ENCODE peak calls at places on chromosomes 16 and 17, in five cellular contexts. T is cardiac fibroblast, Q is ascending aorta, Z is brain microvascular endothelial cell, S is coronary artery. C is an unnamed sample.

GRCh38 chr16:86806838-86807351 is 228.5 kb downstream of the FOXL1 start:
- DNase-seq in T (no peak), Q (no peak), Z (no peak), S (no peak), C (no peak)

GRCh38 chr16:48538746-48539484 is 71.1 kb downstream of the N4BP1 start:
- DNase-seq in T (no peak), Q (no peak), Z (no peak), S (no peak), C (no peak)

GRCh38 chr16:2532494-2533141 is 1.4 kb upstream of the CEMP1 start:
- DNase-seq in T (peak; percentile 59), Q (peak; percentile 85), Z (peak; percentile 48), S (peak; percentile 85), C (peak; percentile 71)

GRCh38 chr16:72902276-72902675 is 145.7 kb downstream of the ZFHX3 start:
- DNase-seq in T (no peak), Q (no peak), Z (no peak), S (no peak), C (no peak)

GRCh38 chr17:37429039-37429438 is 22.4 kb downstream of the TADA2A start:
- DNase-seq in T (no peak), Q (no peak), Z (no peak), S (no peak), C (no peak)

GRCh38 chr16:19583665-19584300 is 28.3 kb downstream of the VPS35L start:
- DNase-seq in T (peak; percentile 76), Q (no peak), Z (peak; percentile 47), S (no peak), C (peak; percentile 39)

GRCh38 chr17:36731091-36731490 is 129.7 kb downstream of the MRM1 start:
- DNase-seq in T (no peak), Q (no peak), Z (no peak), S (no peak), C (no peak)

GRCh38 chr16:67847064-67847861 is at the start of gene CENPT:
- DNase-seq in T (peak; percentile 56), Q (peak; percentile 84), Z (peak; percentile 60), S (no peak), C (peak; percentile 77)

GRCh38 chr17:68033636-68034451 is 1.7 kb upstream of the KPNA2 start:
- DNase-seq in T (peak; percentile 74), Q (no peak), Z (peak; percentile 81), S (no peak), C (peak; percentile 37)

GRCh38 chr17:40862985-40863733 is 3.9 kb downstream of the KRT12 start:
- DNase-seq in T (peak; percentile 5), Q (no peak), Z (no peak), S (no peak), C (peak; percentile 8)

GRCh38 chr17:19378416-19379293 is at the start of gene MAPK7:
- DNase-seq in T (no peak), Q (no peak), Z (no peak), S (no peak), C (no peak)

GRCh38 chr16:30491744-30492308 is 19.3 kb downstream of the ITGAL start:
- DNase-seq in T (peak; percentile 76), Q (no peak), Z (peak; percentile 80), S (no peak), C (no peak)

GRCh38 chr17:81570896-81571453 is 18.8 kb upstream of the FAAP100 start:
- DNase-seq in T (no peak), Q (no peak), Z (no peak), S (no peak), C (no peak)

GRCh38 chr17:34562387-34562786 is 17.0 kb upstream of the TMEM132E start:
- DNase-seq in T (no peak), Q (no peak), Z (no peak), S (no peak), C (peak; percentile 24)

GRCh38 chr17:80364091-80364691 is 50.8 kb upstream of the ENDOV start:
- DNase-seq in T (no peak), Q (no peak), Z (no peak), S (no peak), C (peak; percentile 34)

GRCh38 chr16:15564619-15565339 is 78.2 kb downstream of the MARF1 start:
- DNase-seq in T (no peak), Q (no peak), Z (no peak), S (no peak), C (no peak)

GRCh38 chr16:23324727-23325126 is 22.6 kb downstream of the SCNN1B start:
- DNase-seq in T (no peak), Q (no peak), Z (no peak), S (no peak), C (no peak)

GRCh38 chr16:85210423-85211169 is 98.3 kb upstream of the CIBAR2 start:
- DNase-seq in T (peak; percentile 78), Q (no peak), Z (peak; percentile 66), S (no peak), C (no peak)

GRCh38 chr16:4159726-4160125 is 43.5 kb upstream of the ADCY9 start:
- DNase-seq in T (no peak), Q (no peak), Z (no peak), S (no peak), C (no peak)

GRCh38 chr16:12066823-12067222 is 90.3 kb downstream of the SNX29 start:
- DNase-seq in T (no peak), Q (no peak), Z (no peak), S (no peak), C (no peak)

GRCh38 chr16:4957720-4958509 is at the start of gene SEC14L5:
- DNase-seq in T (peak; percentile 99), Q (peak; percentile 98), Z (peak; percentile 97), S (peak; percentile 95), C (peak; percentile 98)

DNA sequence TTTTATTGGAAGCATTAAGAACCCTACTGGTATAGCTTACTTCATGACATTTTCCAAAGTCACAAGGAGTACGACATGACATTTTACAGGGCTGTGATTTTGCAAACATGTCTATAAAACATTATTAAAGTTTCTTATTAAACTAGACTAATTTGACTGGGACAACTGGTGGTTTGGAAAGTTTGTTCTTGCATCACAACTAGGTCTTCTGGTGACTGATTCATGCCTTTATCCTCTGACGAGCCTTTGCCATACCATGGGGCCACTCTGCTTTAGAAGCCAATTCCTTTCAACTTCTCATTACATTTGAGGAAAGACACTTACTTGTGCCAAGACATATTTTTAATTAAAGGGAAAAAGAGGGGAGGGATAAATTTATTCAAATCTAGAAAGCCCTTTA is 92.3 kb upstream of the CDH11 start:
- DNase-seq in T (peak; percentile 15), Q (no peak), Z (no peak), S (no peak), C (no peak)
- TF ChIP-seq CTCF in T (no peak), Q (no peak), Z (no peak), S (no peak), C (no peak)

GRCh38 chr16:62249069-62249468 is 212.8 kb upstream of the CDH8 start:
- DNase-seq in T (no peak), Q (no peak), Z (no peak), S (no peak), C (no peak)
- TF ChIP-seq CTCF in T (no peak), Q (no peak), Z (no peak), S (no peak), C (no peak)

DNA sequence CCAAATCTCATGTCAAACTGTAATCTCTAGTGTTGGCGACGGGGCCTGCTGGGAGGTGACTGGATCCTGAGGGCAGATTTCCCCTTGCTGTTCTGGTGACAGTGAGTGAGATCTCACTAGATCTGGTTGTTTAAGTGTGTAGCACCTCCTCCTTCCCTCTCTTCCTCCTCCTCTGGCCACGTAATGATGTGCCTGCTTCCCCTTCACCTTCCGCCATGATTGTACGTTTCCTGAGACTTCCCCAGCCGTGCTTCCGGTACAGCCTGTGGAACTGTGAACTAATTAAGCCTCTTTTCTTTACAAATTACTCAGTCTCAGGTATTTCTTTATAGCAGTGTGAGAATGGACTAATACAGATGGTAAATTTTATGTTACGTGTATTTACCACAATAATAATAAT is 49.2 kb downstream of the METTL16 start:
- DNase-seq in T (no peak), Q (no peak), Z (no peak), S (no peak), C (no peak)
- TF ChIP-seq CTCF in T (no peak), Q (no peak), Z (no peak), S (no peak), C (no peak)

GRCh38 chr17:64145460-64145750 is 15.5 kb upstream of the ERN1 start:
- DNase-seq in T (no peak), Q (no peak), Z (no peak), S (no peak), C (no peak)
- TF ChIP-seq CTCF in T (no peak), Q (no peak), Z (no peak), S (no peak), C (no peak)

C was measured in OCI-LY7.